ENCODE peak calls at places on chromosomes 2 and 18, in four cellular contexts. P is fibroblast of the aortic adventitia, T is astrocyte of the spinal cord, Z is thoracic aorta. A is an unnamed sample.

GRCh38 chr2:204108874-204109295 is 172.3 kb downstream of the ICOS start:
- DNase-seq in P (no peak), T (no peak), Z (no peak), A (no peak)

GRCh38 chr2:230900336-230900995 is 24.6 kb downstream of the GPR55 start:
- DNase-seq in Z (no peak), P (no peak), T (no peak), A (no peak)

GRCh38 chr18:3265564-3266033 is 3.7 kb downstream of the MYL12B start:
- DNase-seq in P (peak; percentile 45), T (no peak), Z (no peak), A (peak; percentile 48)

GRCh38 chr2:121596221-121597080 is 52.8 kb downstream of the CLASP1 start:
- DNase-seq in T (peak; percentile 57), P (peak; percentile 58), Z (no peak), A (peak; percentile 60)

GRCh38 chr18:49045585-49045984 is 94.8 kb upstream of the SMAD7 start:
- DNase-seq in T (no peak), P (no peak), Z (no peak), A (no peak)

GRCh38 chr2:144042751-144043150 is 477.2 kb downstream of the ZEB2 start:
- DNase-seq in Z (no peak), P (no peak), T (no peak), A (no peak)

GRCh38 chr2:169513094-169513493 is 3.6 kb downstream of the KLHL41 start:
- DNase-seq in P (no peak), T (no peak), Z (no peak), A (no peak)

GRCh38 chr2:40746150-40746549 is 294.3 kb upstream of the SLC8A1 start:
- DNase-seq in T (no peak), P (no peak), Z (no peak), A (no peak)

GRCh38 chr2:26846334-26846863 is 1.5 kb upstream of the DPYSL5 start:
- DNase-seq in P (peak; percentile 79), Z (no peak), T (peak; percentile 68), A (peak; percentile 71)

GRCh38 chr2:109087055-109087663 is 41.8 kb upstream of the SH3RF3 start:
- DNase-seq in T (no peak), Z (no peak), P (no peak), A (no peak)

GRCh38 chr2:188385857-188386256 is 94.2 kb downstream of the GULP1 start:
- DNase-seq in P (no peak), T (no peak), Z (no peak), A (no peak)

GRCh38 chr2:217789003-217789735 is 213.6 kb downstream of the TNS1 start:
- DNase-seq in T (peak; percentile 64), P (peak; percentile 74), Z (no peak), A (peak; percentile 65)

GRCh38 chr2:241703128-241703604 is 1.3 kb downstream of the ING5 start:
- DNase-seq in T (peak; percentile 14), P (peak; percentile 27), Z (no peak), A (peak; percentile 22)

GRCh38 chr2:121155502-121156056 is 129.4 kb downstream of the TFCP2L1 start:
- DNase-seq in T (no peak), Z (no peak), P (no peak), A (no peak)

GRCh38 chr2:54949431-54949830 is 100.8 kb downstream of the RTN4 start:
- DNase-seq in P (no peak), T (no peak), Z (no peak), A (no peak)

GRCh38 chr2:25332571-25332970 is 9.2 kb downstream of the DNMT3A start:
- DNase-seq in P (no peak), T (no peak), Z (no peak), A (no peak)

GRCh38 chr18:59617468-59617932 is 79.7 kb downstream of the CCBE1 start:
- DNase-seq in Z (no peak), T (peak; percentile 13), P (peak; percentile 35), A (no peak)

GRCh38 chr2:204705243-204705971 is 160.1 kb downstream of the PARD3B start:
- DNase-seq in T (peak; percentile 46), P (no peak), Z (no peak), A (peak; percentile 28)

GRCh38 chr18:68494802-68495560 is 219.9 kb downstream of the TMX3 start:
- DNase-seq in P (peak; percentile 98), T (peak; percentile 91), Z (no peak), A (peak; percentile 93)

GRCh38 chr2:151678849-151679248 is 55.4 kb downstream of the NEB start:
- DNase-seq in P (no peak), Z (no peak), T (no peak), A (no peak)
- TF ChIP-seq CTCF in P (no peak), Z (no peak), T (no peak), A (no peak)

DNA sequence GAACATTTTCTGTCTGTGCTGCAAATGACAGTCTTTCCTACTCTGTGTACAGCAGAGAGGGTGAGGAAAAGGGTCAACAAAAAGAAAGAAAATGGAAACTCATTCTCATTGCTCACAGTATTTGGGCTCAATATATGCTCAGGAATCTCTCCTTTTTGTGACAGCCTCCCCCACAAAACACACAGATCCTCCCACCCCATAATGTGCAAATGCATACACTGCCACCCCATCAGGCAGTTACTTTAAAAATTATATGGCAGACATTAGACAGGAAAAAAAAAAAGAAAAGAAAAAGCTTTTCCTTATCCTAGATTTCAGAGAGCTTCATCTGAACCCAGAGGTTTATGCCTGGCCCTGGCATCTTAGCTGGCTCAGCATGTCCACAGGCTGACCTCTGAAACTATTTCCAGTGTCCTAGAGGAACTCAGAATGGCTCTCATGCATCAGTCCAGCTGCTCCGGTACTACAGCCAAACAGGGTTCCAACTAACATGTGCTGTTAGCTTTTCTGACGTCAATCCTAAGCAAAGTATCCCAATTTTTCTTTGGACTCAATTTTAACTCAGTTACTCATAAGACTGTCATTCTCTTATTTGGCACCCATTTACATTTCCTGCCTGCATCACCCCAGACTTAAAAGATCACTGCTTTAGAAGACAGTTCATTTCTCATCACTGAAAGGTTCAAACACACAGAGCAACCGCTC is 105.9 kb downstream of the RBMS1 start:
- DNase-seq in T (peak; percentile 95), P (peak; percentile 100), Z (peak; percentile 60), A (peak; percentile 100)
- H3K4me3 ChIP-seq in T (no peak overlapping the region), P (peak overlapping the region; percentile 22), Z (peak overlapping the region; percentile 22), A (no peak overlapping the region)

GRCh38 chr18:41170346-41170745 is 784.7 kb upstream of the PIK3C3 start:
- DNase-seq in T (peak; percentile 42), P (no peak), Z (no peak), A (no peak)
- TF ChIP-seq CTCF in T (no peak), P (no peak), Z (no peak), A (no peak)

DNA sequence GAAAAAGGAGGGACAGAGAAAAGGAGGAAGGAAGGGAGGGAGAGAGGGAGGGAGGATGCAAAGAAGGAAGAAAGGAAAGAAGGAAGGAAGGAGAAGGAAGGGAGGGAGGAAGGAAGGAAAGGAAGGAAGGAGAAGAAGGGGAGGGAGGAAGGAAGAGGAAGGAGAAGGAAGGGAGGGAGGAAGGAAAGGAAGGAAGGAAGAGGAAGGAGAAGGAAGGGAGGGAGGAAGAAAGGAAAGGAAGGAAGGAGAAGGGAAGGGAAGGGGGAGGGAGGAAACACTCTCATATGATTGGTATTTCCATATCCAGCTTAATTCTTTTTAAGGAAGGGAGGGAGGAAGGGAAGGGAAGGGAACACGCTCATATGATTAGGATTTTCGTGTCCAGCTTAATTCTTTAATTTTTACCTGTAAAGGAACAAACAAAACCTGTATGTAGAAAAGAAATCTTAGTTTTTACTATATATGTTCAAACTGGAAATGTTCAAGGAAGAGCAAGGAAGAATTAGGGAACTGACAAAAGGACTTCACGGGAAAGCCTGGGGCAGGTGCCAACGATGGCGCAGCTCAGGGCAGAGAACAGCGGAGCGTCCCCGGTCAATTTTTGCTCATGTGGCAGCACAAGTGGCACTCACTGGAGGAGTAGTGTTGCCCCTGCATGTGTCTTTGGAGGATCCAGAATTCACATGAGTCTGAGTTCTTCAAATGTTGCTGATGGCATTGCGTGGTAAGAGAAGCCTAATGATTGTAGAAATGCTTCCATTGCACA is 228.6 kb downstream of the ZNF516 start:
- DNase-seq in Z (no peak), T (no peak), P (no peak), A (no peak)
- H3K4me3 ChIP-seq in Z (peak overlapping the region; percentile 61), T (no peak overlapping the region), P (peak overlapping the region; percentile 48), A (peak overlapping the region; percentile 26)

DNA sequence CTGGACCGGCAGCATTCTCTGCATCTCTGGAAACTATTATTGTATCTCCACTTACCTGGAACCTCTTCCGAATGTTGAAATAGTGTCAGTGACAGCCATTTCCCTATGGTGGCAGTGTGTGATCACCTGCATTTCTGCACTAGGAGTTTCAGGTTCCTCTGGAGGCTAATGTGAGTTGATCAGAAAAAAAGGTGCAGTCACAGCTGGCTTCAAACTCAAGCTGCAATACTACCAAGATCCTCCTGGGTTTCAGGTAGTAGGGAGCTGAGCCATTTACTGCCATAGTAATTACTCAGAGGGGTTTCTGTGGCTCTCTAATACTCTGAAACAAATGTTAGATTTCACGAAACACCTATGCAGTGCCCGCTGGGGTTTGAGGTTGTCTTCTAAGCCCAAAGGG is 183.5 kb upstream of the OSR1 start:
- DNase-seq in T (no peak), P (no peak), Z (no peak), A (no peak)
- TF ChIP-seq CTCF in T (no peak), P (no peak), Z (no peak), A (no peak)

DNA sequence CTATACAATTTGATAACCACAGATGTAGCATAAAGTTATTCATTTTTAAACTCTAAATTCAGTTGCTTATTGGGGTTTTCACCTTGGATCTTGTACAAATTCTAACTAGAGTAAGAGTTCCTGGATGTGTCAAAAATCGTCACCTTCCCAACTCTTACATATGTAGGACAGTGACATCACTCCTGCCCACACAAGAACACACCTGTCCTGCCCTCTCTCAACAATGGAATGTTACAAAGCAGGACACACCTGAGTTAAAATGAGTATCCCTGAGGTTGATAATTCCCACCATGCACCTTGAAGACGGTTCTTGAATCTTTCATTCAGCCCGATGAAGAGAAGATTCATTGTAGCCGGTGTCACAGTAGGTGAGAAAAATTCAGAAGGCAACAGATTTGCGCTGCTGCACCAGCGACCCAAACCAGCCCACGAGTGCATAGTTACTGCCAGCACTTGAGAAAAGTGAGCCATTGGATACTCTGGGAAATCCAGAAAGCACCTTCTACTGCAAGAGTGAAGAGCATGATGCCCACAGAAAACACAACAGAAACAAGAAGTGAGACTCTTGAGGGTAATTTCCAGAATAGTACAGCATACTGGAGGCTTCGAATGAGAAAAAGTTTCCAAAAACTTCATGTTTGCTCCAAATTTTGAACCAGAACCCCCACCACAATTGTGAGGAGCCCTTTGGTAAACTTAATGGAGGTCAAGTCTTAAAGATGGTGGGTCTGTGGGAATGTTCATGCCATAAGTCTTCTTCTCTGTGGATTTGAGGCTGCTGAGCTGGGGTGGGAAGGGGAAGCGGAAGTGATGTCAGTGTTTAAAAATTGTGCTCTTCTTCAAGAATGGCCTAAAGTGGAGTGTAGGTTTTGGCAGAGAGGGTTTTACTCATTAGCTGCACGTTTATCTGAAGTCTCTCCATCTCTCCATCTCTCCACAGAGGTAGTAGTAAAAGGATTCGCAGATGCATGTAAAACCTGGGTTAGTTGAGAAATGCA is 34.7 kb upstream of the ADAM23 start:
- DNase-seq in P (no peak), T (no peak), Z (no peak), A (no peak)
- H3K4me3 ChIP-seq in P (no peak overlapping the region), T (no peak overlapping the region), Z (no peak overlapping the region), A (no peak overlapping the region)

GRCh38 chr2:62000538-62000937 is 95.1 kb downstream of the COMMD1 start:
- DNase-seq in P (no peak), T (no peak), Z (no peak), A (no peak)
- TF ChIP-seq CTCF in P (no peak), T (no peak), Z (no peak), A (no peak)

A was measured in fibroblast of mammary gland.